ENCODE peak calls at places on chromosomes 2 and 18, in six cellular contexts. T is H7, L is transverse colon, V is spleen, N is fibroblast of lung, U is PC-3. P is an unnamed sample. For H3K27me3, the result is how much of the 10 kb centered on the place peaks cover.

GRCh38 chr2:171995586-171995985 is 4.2 kb upstream of the METAP1D start:
- DNase-seq in N (peak), T (no peak), L (no peak), U (no peak), V (no peak), P (no peak)

GRCh38 chr2:152005612-152006011 is 93.2 kb downstream of the CACNB4 start:
- DNase-seq in U (no peak), T (no peak), V (no peak), N (no peak), L (no peak), P (no peak)

GRCh38 chr2:17233157-17233556 is 285.1 kb downstream of the RAD51AP2 start:
- DNase-seq in V (no peak), T (no peak), N (no peak), L (no peak), U (no peak), P (no peak)

GRCh38 chr18:54284967-54285785 is 15.9 kb downstream of the POLI start:
- DNase-seq in N (peak), L (peak), U (peak), T (no peak), V (no peak), P (no peak)

GRCh38 chr2:64992990-64993389 is 3.8 kb downstream of the SLC1A4 start:
- DNase-seq in N (no peak), T (no peak), U (no peak), L (no peak), V (no peak), P (no peak)

GRCh38 chr2:142180820-142181533 is 50.2 kb upstream of the LRP1B start:
- DNase-seq in V (peak), L (no peak), U (peak), T (peak), N (peak), P (no peak)

GRCh38 chr2:25473758-25474335 is 132.1 kb upstream of the DNMT3A start:
- DNase-seq in L (no peak), U (no peak), V (no peak), T (no peak), N (no peak), P (no peak)

GRCh38 chr2:216985658-216986141 is 125.8 kb upstream of the TNP1 start:
- DNase-seq in N (no peak), L (no peak), U (no peak), V (no peak), T (peak), P (no peak)

GRCh38 chr2:73983322-73984202 is 1.1 kb upstream of the TET3 start:
- DNase-seq in T (peak), L (peak), N (no peak), V (peak), U (peak), P (peak)

GRCh38 chr2:234979204-234980167 is 27.7 kb downstream of the SH3BP4 start:
- DNase-seq in N (no peak), U (peak), T (no peak), V (no peak), L (no peak), P (no peak)

GRCh38 chr2:159497256-159497655 is 119.1 kb downstream of the BAZ2B start:
- DNase-seq in L (no peak), U (peak), V (no peak), N (peak), T (no peak), P (no peak)

GRCh38 chr2:66490588-66491001 is 55.7 kb downstream of the MEIS1 start:
- DNase-seq in L (no peak), V (no peak), U (peak), N (peak), T (no peak), P (no peak)

GRCh38 chr2:29502452-29502851 is 387.2 kb downstream of the CLIP4 start:
- DNase-seq in T (no peak), V (no peak), U (peak), N (no peak), L (no peak), P (no peak)

GRCh38 chr2:204441316-204441715 is 104.0 kb upstream of the PARD3B start:
- DNase-seq in V (no peak), L (no peak), T (no peak), U (no peak), N (no peak), P (no peak)

GRCh38 chr2:197949224-197949623 is 144.8 kb downstream of the PLCL1 start:
- DNase-seq in U (no peak), L (no peak), V (no peak), N (no peak), T (no peak), P (no peak)

GRCh38 chr2:200976710-200977109 is 13.2 kb upstream of the ORC2 start:
- DNase-seq in V (no peak), T (no peak), N (no peak), L (no peak), U (no peak), P (no peak)

GRCh38 chr2:138276367-138276766 is 225.2 kb upstream of the SPOPL start:
- DNase-seq in T (peak), L (no peak), N (no peak), U (peak), V (no peak), P (no peak)

GRCh38 chr2:73006969-73007710 is 64.4 kb downstream of the SFXN5 start:
- DNase-seq in N (peak), T (no peak), U (no peak), V (no peak), L (no peak), P (no peak)

GRCh38 chr2:182915369-182916326 is 49.2 kb upstream of the FRZB start:
- DNase-seq in L (no peak), T (no peak), N (peak), U (peak), V (no peak), P (no peak)

GRCh38 chr2:232563580-232563979 is 13.1 kb downstream of the EIF4E2 start:
- DNase-seq in V (no peak), U (peak), L (no peak), T (no peak), N (no peak), P (no peak)

GRCh38 chr2:151795646-151796240 is 32.5 kb downstream of the ARL5A start:
- DNase-seq in N (no peak), L (no peak), T (no peak), V (no peak), U (no peak), P (no peak)

GRCh38 chr2:200747668-200748618 is 63.8 kb upstream of the BZW1 start:
- DNase-seq in U (peak), L (no peak), N (peak), V (no peak), T (no peak), P (no peak)

GRCh38 chr18:67476585-67476984 is 39.9 kb downstream of the DSEL start:
- DNase-seq in T (no peak), U (no peak), V (no peak), N (peak), L (no peak), P (no peak)

GRCh38 chr2:43224571-43225092 is 1.8 kb downstream of the ZFP36L2 start:
- DNase-seq in L (no peak), V (peak), U (peak), T (peak), N (peak), P (peak)

GRCh38 chr2:64287321-64287720 is 143.1 kb upstream of the PELI1 start:
- DNase-seq in V (no peak), T (no peak), L (no peak), U (no peak), N (no peak), P (no peak)

GRCh38 chr2:37664190-37664751 is 7.2 kb downstream of the CDC42EP3 start:
- DNase-seq in T (no peak), N (no peak), U (peak), V (no peak), L (no peak), P (no peak)

GRCh38 chr2:37665622-37666362 is 5.7 kb downstream of the CDC42EP3 start:
- DNase-seq in V (no peak), L (no peak), N (no peak), U (no peak), T (no peak), P (no peak)

GRCh38 chr2:37663390-37663789 is 8.1 kb downstream of the CDC42EP3 start:
- DNase-seq in U (no peak), V (no peak), L (no peak), N (no peak), T (no peak), P (no peak)

GRCh38 chr2:37666772-37667171 is 4.7 kb downstream of the CDC42EP3 start:
- DNase-seq in N (no peak), T (no peak), V (no peak), U (no peak), L (no peak), P (no peak)

GRCh38 chr2:37665038-37665437 is 6.4 kb downstream of the CDC42EP3 start:
- DNase-seq in U (no peak), V (no peak), T (no peak), L (no peak), N (no peak), P (no peak)
- H3K27me3 ChIP-seq in U (under half), V (under half), T (under half), L (under half), N (under half), P (under half)

GRCh38 chr2:27251786-27252185 is 11.1 kb downstream of the SLC30A3 start:
- DNase-seq in V (no peak), N (no peak), U (no peak), L (no peak), T (peak), P (no peak)
- H3K27me3 ChIP-seq in V (under half), N (under half), U (under half), L (half or more), T (under half), P (under half)

GRCh38 chr2:240202616-240203015 is 62.2 kb upstream of the OTOS start:
- DNase-seq in V (no peak), N (no peak), U (no peak), T (no peak), L (no peak), P (peak)
- H3K27me3 ChIP-seq in V (under half), N (under half), U (under half), T (under half), L (under half), P (under half)

DNA sequence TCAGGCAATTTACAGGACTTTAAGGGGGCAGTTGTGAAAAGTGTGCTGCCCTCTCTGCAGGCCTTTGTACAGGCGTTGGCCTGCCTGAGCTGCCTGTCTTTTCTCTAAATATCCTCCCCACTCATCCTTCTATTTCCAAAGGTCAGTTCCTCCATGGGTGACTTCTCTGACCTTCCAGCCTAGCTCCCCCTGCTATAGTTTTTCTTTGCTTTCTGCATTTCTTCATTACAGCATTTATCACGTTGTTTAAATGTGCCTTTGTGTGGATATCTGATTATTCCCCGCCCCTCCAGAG is 2.4 kb downstream of the SGPP2 start:
- DNase-seq in V (no peak), L (no peak), T (no peak), U (no peak), N (no peak), P (no peak)
- H3K27me3 ChIP-seq in V (under half), L (under half), T (half or more), U (half or more), N (under half), P (under half)

GRCh38 chr18:44729631-44730101 is 49.0 kb downstream of the SETBP1 start:
- DNase-seq in U (no peak), L (no peak), N (peak), T (no peak), V (peak), P (no peak)

GRCh38 chr18:44733069-44733753 is 52.5 kb downstream of the SETBP1 start:
- DNase-seq in U (peak), L (no peak), T (no peak), V (no peak), N (peak), P (no peak)

GRCh38 chr18:44731866-44732555 is 51.3 kb downstream of the SETBP1 start:
- DNase-seq in U (peak), T (no peak), L (no peak), V (no peak), N (no peak), P (no peak)

GRCh38 chr18:44732604-44733003 is 51.9 kb downstream of the SETBP1 start:
- DNase-seq in T (no peak), N (no peak), U (no peak), V (no peak), L (no peak), P (no peak)

DNA sequence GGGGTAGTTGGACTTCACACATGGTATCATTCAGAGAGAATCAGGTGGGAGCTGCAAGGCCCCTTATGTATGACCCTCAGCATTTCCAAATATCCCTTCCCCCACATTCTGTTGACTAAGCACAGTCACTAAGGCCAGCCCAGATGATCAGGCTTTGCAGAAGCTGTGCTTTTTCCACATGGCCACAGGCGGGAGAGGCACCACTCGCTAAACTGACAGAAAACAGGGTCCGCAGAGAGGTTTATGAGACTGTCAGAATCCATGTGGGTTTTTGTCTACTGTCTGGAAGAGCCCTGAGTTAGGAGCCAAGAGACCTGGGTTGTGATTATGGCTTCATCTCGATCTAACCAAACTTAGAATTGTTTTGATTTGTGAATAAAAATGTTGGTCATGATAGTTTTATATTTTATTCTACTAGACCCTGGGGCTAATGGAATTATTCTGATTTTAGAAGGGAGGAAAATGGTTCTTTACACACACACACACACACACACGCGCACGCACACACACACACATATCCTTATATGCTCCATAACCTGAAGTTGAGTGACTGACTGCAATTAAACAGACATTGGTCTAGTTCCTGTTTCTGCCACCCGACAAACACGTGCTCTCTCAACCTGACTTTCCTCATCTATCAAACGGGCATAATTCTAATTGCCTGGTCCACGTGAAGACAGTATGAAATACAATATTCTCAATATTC is 50.6 kb downstream of the SETBP1 start:
- DNase-seq in L (no peak), N (no peak), V (no peak), U (no peak), T (no peak), P (no peak)
- H3K27me3 ChIP-seq in L (under half), N (under half), V (under half), U (under half), T (under half), P (under half)

GRCh38 chr2:96534701-96535181 is 1.8 kb upstream of the ARID5A start:
- DNase-seq in V (peak), U (no peak), T (peak), N (no peak), L (no peak), P (peak)
- H3K27me3 ChIP-seq in V (under half), U (under half), T (under half), N (under half), L (under half), P (under half)

DNA sequence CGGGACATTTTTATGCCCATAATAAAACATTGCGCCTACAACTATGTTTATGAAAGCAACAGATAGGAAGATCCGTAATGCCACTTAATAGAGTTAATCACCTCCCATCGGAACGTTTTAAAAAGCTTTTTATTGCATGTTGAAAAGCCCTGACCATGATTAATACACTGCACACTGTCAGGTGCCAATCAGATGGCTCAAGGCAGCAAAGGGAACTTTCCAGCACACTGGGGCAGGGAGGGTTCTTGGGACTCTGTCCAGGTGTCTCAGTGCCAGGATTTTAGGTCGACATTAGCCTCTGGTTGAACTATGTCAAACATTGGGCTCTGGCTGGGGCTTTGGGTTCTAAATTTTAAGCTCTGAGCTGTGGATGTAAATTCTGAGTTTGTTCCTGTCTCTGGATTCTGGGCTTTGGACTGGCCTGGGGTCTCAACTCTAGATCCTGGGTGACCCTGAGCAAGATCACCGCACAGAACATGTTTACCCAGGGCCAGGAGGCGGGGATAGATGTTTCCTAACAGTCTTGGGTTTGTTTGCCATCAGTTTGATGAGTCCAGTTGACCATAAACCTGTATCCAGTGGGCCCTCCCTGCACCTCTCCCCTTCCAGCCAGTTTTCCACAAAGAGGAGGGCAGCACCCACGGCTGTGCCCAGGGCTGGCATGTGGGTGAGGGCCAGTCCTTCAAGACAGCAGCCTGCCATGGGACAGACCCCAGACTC is 262.7 kb downstream of the ATAD2B start:
- DNase-seq in U (no peak), N (no peak), V (no peak), L (no peak), T (no peak), P (no peak)
- H3K27me3 ChIP-seq in U (under half), N (under half), V (under half), L (under half), T (under half), P (under half)

GRCh38 chr18:79789901-79790885 is 7.5 kb upstream of the KCNG2 start:
- DNase-seq in N (no peak), U (no peak), L (no peak), T (no peak), V (peak), P (peak)
- H3K27me3 ChIP-seq in N (under half), U (under half), L (half or more), T (under half), V (under half), P (half or more)

DNA sequence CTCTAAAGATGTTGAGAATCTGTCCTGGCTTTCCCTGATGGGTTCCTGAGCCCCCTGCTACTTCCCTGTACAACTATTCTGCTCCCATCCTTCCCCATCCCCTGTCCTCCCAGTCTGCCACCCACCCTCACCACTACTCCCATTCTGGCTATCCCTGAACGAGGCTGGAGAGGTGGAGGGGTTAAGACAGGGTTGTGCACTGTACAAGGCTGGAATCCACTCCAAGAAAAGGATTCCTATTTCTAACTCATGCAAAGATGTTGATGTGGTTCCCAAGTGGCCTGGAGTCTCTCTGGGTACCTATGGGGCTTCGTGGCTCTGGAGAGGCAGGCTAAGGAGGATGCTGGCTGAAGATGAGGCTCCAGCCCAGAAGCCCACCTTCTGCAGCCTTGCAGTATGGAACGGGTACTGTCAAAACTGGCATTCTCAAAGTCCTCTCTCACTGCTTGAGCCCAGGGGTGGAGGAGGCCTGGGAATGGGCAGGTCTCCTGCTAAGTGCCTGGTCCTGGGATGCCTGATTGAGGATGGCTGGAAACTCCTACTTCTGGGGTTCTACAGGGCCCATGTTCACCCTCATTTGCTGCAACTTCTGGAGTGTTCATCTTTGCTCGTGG is 1.3 kb upstream of the FEV start:
- DNase-seq in L (no peak), U (no peak), V (no peak), T (no peak), N (no peak), P (no peak)
- H3K27me3 ChIP-seq in L (half or more), U (half or more), V (half or more), T (half or more), N (half or more), P (half or more)

P was measured in upper lobe of right lung.